ENCODE peak calls at places on chromosomes 5 and 9, in five cellular contexts. One of them, this sample, is unnamed.

GRCh38 chr5:112293587-112293986 is 125.5 kb downstream of the EPB41L4A start:
- DNase-seq in GM03348: no peak
- DNase-seq in activated T-cell treated with anti-CD3 and anti-CD28 coated beads, Interleukin-2, amount 50 U/mL, for 48 hours: no peak
- DNase-seq in AG09309: no peak
- DNase-seq in CD4-positive, CD25-positive, alpha-beta regulatory T cell: no peak
- DNase-seq in this sample: no peak

GRCh38 chr5:54259090-54259489 is 51.3 kb downstream of the ARL15 start:
- DNase-seq in CD4-positive, CD25-positive, alpha-beta regulatory T cell: no peak
- DNase-seq in GM03348: no peak
- DNase-seq in activated T-cell treated with anti-CD3 and anti-CD28 coated beads, Interleukin-2, amount 50 U/mL, for 48 hours: no peak
- DNase-seq in AG09309: no peak
- DNase-seq in this sample: no peak

GRCh38 chr5:78265163-78265562 is 29.3 kb downstream of the AP3B1 start:
- DNase-seq in GM03348: no peak
- DNase-seq in CD4-positive, CD25-positive, alpha-beta regulatory T cell: no peak
- DNase-seq in AG09309: no peak
- DNase-seq in activated T-cell treated with anti-CD3 and anti-CD28 coated beads, Interleukin-2, amount 50 U/mL, for 48 hours: no peak
- DNase-seq in this sample: no peak

GRCh38 chr5:113404269-113404668 is 30.5 kb downstream of the TSSK1B start:
- DNase-seq in activated T-cell treated with anti-CD3 and anti-CD28 coated beads, Interleukin-2, amount 50 U/mL, for 48 hours: no peak
- DNase-seq in AG09309: no peak
- DNase-seq in GM03348: no peak
- DNase-seq in CD4-positive, CD25-positive, alpha-beta regulatory T cell: no peak
- DNase-seq in this sample: no peak

GRCh38 chr9:120892748-120893584 is 16.0 kb upstream of the PHF19 start:
- DNase-seq in activated T-cell treated with anti-CD3 and anti-CD28 coated beads, Interleukin-2, amount 50 U/mL, for 48 hours: peak
- DNase-seq in AG09309: peak
- DNase-seq in CD4-positive, CD25-positive, alpha-beta regulatory T cell: peak
- DNase-seq in GM03348: peak
- DNase-seq in this sample: peak

GRCh38 chr9:1871486-1872181 is 143.5 kb upstream of the SMARCA2 start:
- DNase-seq in activated T-cell treated with anti-CD3 and anti-CD28 coated beads, Interleukin-2, amount 50 U/mL, for 48 hours: no peak
- DNase-seq in GM03348: peak
- DNase-seq in CD4-positive, CD25-positive, alpha-beta regulatory T cell: no peak
- DNase-seq in AG09309: no peak
- DNase-seq in this sample: no peak

GRCh38 chr9:137240321-137240840 is 706 bp upstream of the TUBB4B start:
- DNase-seq in GM03348: peak
- DNase-seq in AG09309: no peak
- DNase-seq in CD4-positive, CD25-positive, alpha-beta regulatory T cell: peak
- DNase-seq in activated T-cell treated with anti-CD3 and anti-CD28 coated beads, Interleukin-2, amount 50 U/mL, for 48 hours: no peak
- DNase-seq in this sample: no peak

GRCh38 chr5:52989781-52990530 is 804 bp downstream of the ITGA2 start:
- DNase-seq in GM03348: peak
- DNase-seq in AG09309: no peak
- DNase-seq in activated T-cell treated with anti-CD3 and anti-CD28 coated beads, Interleukin-2, amount 50 U/mL, for 48 hours: peak
- DNase-seq in CD4-positive, CD25-positive, alpha-beta regulatory T cell: no peak
- DNase-seq in this sample: peak

GRCh38 chr5:42985129-42986037 is 54.7 kb downstream of the ANXA2R start:
- DNase-seq in AG09309: no peak
- DNase-seq in CD4-positive, CD25-positive, alpha-beta regulatory T cell: no peak
- DNase-seq in activated T-cell treated with anti-CD3 and anti-CD28 coated beads, Interleukin-2, amount 50 U/mL, for 48 hours: no peak
- DNase-seq in GM03348: peak
- DNase-seq in this sample: no peak

GRCh38 chr9:114694719-114695269 is 12.8 kb upstream of the TEX48 start:
- DNase-seq in CD4-positive, CD25-positive, alpha-beta regulatory T cell: no peak
- DNase-seq in activated T-cell treated with anti-CD3 and anti-CD28 coated beads, Interleukin-2, amount 50 U/mL, for 48 hours: peak
- DNase-seq in AG09309: no peak
- DNase-seq in GM03348: no peak
- DNase-seq in this sample: no peak